ENCODE peak calls at places on chromosomes 12 and 14, in six cellular contexts. C is mucosa of descending colon, A is brain microvascular endothelial cell, F is fibroblast of mammary gland, J is GM06990, O is tibial artery. Z is an unnamed sample.
A peak's percentile ranks its signal among the peaks of the same experiment; 100 is the strongest.

GRCh38 chr12:27551172-27551840 is 27.3 kb downstream of the PPFIBP1 start:
- DNase-seq in C (no peak), A (no peak), F (peak; percentile 57), J (no peak), O (peak; percentile 39), Z (no peak)

GRCh38 chr12:91774471-91774921 is 371.1 kb downstream of the BTG1 start:
- DNase-seq in C (peak; percentile 7), A (peak; percentile 51), F (peak; percentile 58), J (no peak), O (no peak), Z (no peak)

GRCh38 chr12:107377596-107378385 is 284.4 kb upstream of the CRY1 start:
- DNase-seq in C (no peak), A (no peak), F (peak; percentile 20), J (no peak), O (no peak), Z (no peak)

GRCh38 chr12:52003016-52003550 is 3.7 kb upstream of the TAMALIN start:
- DNase-seq in C (no peak), A (no peak), F (no peak), J (no peak), O (no peak), Z (no peak)

GRCh38 chr12:94033112-94033511 is 115.3 kb upstream of the PLXNC1 start:
- DNase-seq in C (no peak), A (no peak), F (no peak), J (no peak), O (no peak), Z (no peak)

GRCh38 chr14:58133739-58134138 is 18.3 kb downstream of the ARMH4 start:
- DNase-seq in C (no peak), A (peak; percentile 69), F (peak; percentile 59), J (no peak), O (no peak), Z (no peak)

GRCh38 chr14:102394717-102395378 is 32.1 kb downstream of the TECPR2 start:
- DNase-seq in C (no peak), A (no peak), F (no peak), J (no peak), O (no peak), Z (no peak)

GRCh38 chr14:89041245-89041585 is 216.8 kb downstream of the TTC8 start:
- DNase-seq in C (peak; percentile 54), A (no peak), F (no peak), J (no peak), O (peak; percentile 24), Z (no peak)

GRCh38 chr12:124412646-124413015 is 117.7 kb downstream of the RFLNA start:
- DNase-seq in C (no peak), A (no peak), F (peak; percentile 38), J (no peak), O (no peak), Z (no peak)

GRCh38 chr12:106582661-106583577 is at the start of gene RFX4:
- DNase-seq in C (no peak), A (no peak), F (no peak), J (no peak), O (no peak), Z (no peak)

GRCh38 chr12:2117541-2117940 is 64.8 kb downstream of the CACNA1C start:
- DNase-seq in C (no peak), A (no peak), F (no peak), J (no peak), O (no peak), Z (no peak)

GRCh38 chr14:89787525-89787924 is 167.0 kb downstream of the EFCAB11 start:
- DNase-seq in C (no peak), A (peak; percentile 70), F (peak; percentile 46), J (no peak), O (no peak), Z (no peak)

GRCh38 chr14:95297832-95298231 is 21.9 kb downstream of the CLMN start:
- DNase-seq in C (no peak), A (no peak), F (no peak), J (no peak), O (no peak), Z (no peak)

GRCh38 chr12:115572440-115572839 is 705.1 kb downstream of the MED13L start:
- DNase-seq in C (no peak), A (no peak), F (peak; percentile 38), J (peak; percentile 76), O (no peak), Z (no peak)

GRCh38 chr14:67971627-67972625 is 152.3 kb downstream of the RAD51B start:
- DNase-seq in C (no peak), A (no peak), F (peak; percentile 67), J (no peak), O (no peak), Z (no peak)

GRCh38 chr12:107593713-107594381 is 91.8 kb upstream of the PWP1 start:
- DNase-seq in C (no peak), A (no peak), F (peak; percentile 6), J (peak; percentile 45), O (no peak), Z (no peak)

GRCh38 chr14:92352158-92352985 is 29.4 kb downstream of the SLC24A4 start:
- DNase-seq in C (peak; percentile 22), A (peak; percentile 5), F (peak; percentile 46), J (no peak), O (no peak), Z (no peak)

GRCh38 chr14:95699397-95699796 is 13.2 kb downstream of the TCL1B start:
- DNase-seq in C (no peak), A (no peak), F (no peak), J (peak; percentile 43), O (no peak), Z (no peak)

GRCh38 chr12:114166360-114166759 is 200.2 kb upstream of the RBM19 start:
- DNase-seq in C (peak; percentile 23), A (no peak), F (peak; percentile 76), J (no peak), O (no peak), Z (no peak)

GRCh38 chr12:20382117-20382516 is 13.8 kb downstream of the PDE3A start:
- DNase-seq in C (no peak), A (no peak), F (no peak), J (no peak), O (no peak), Z (no peak)

GRCh38 chr12:104709692-104710435 is 248.2 kb downstream of the SLC41A2 start:
- DNase-seq in C (no peak), A (no peak), F (peak; percentile 33), J (no peak), O (no peak), Z (no peak)

GRCh38 chr14:94048676-94049624 is 22.8 kb downstream of the OTUB2 start:
- DNase-seq in C (no peak), A (no peak), F (no peak), J (no peak), O (no peak), Z (peak; percentile 91)

GRCh38 chr12:130477701-130478100 is 140.0 kb downstream of the PIWIL1 start:
- DNase-seq in C (no peak), A (no peak), F (no peak), J (no peak), O (no peak), Z (no peak)

GRCh38 chr12:114347861-114348260 is 58.1 kb downstream of the TBX5 start:
- DNase-seq in C (no peak), A (no peak), F (no peak), J (no peak), O (no peak), Z (no peak)

DNA sequence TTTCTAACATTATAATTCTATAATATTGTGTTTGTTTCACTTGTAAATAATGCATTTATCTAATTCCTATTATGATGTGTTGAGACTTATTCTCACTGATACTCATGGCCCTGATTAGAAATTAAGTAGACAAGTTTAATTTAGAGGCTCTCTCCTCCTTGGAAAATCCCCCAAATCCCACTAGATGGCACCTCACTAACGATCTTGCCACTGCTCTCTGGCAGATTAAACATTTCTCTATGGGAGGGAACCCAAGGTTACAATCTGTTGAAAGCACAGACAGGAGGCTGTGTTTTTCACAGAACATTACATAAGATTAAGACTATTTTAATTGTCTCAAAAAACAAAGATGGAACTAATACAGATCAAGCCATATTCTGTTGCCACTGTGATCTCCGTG is 318.7 kb downstream of the LRFN5 start:
- DNase-seq in C (no peak), A (no peak), F (peak; percentile 31), J (no peak), O (no peak), Z (peak; percentile 25)
- TF ChIP-seq CTCF in C (no peak), A (peak; percentile 58), F (peak; percentile 38), J (no peak), O (no peak), Z (peak; percentile 65)

DNA sequence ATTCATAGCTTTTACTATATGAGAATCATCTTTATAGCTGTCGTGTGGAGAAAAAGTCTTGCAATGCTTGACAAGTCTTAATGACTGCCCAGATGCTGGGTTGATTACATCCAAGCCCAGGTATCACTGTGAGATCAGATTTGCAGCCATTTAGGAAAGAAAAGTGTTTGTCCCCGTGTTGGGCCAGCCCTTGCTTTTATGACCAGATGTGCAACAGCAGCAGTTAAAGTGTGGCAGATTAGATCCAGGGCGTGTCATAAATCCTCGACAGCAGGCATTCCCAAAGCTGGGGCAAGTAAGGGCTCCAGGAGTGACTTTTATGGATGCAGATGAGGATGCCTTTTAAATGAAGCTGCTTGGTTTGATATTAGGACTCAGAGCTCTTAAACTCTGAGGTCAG is 1.6 kb downstream of the SMOC1 start:
- DNase-seq in C (no peak), A (no peak), F (no peak), J (no peak), O (no peak), Z (no peak)
- H3K4me3 ChIP-seq in C (no peak overlapping the region), A (peak overlapping the region; percentile 60), F (peak overlapping the region; percentile 68), J (no peak overlapping the region), O (peak overlapping the region; percentile 59), Z (no peak overlapping the region)

GRCh38 chr12:29191267-29191889 is 42.3 kb downstream of the FAR2 start:
- DNase-seq in C (no peak), A (no peak), F (no peak), J (no peak), O (no peak), Z (no peak)
- TF ChIP-seq CTCF in C (no peak), A (no peak), F (no peak), J (no peak), O (no peak), Z (no peak)

DNA sequence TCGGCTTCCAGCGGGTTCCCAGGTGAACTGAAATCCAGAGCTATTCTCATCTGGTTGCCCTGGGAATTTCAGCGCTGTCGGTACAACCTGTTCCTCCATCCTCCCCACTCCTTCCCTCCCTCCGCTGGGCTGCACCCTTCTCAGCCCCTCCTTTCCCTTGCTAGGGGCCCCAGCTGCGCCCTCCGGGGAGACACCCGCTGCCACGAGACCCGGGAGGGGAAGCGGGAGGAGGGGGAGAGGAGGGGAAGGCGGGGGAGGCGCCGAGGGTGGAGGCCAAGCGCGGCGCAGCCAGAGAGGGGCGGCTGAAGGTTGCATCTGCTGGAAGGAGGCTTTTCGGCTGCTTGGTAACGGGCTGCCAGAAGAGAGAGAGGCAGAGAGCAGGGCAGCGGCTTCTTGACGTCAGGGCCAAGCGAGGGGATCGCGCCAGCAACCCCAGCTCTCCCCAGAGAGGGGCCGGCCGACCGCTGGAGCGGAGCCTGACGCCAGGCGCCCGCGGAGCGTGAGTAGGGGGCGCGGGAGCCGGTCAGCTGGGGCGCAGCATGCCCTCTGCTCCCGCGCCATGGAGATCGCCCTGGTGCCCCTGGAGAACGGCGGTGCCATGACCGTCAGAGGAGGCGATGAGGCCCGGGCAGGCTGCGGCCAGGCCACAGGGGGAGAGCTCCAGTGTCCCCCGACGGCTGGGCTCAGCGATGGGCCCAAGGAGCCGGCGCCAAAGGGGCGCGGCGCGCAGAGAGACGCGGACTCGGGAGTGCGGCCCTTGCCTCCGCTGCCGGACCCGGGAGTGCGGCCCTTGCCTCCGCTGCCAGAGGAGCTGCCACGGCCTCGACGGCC is at the start of gene KCNA5:
- DNase-seq in C (no peak), A (no peak), F (no peak), J (no peak), O (peak; percentile 32), Z (no peak)
- H3K4me3 ChIP-seq in C (no peak within 1 kb of the TSS), A (no peak within 1 kb of the TSS), F (no peak within 1 kb of the TSS), J (no peak within 1 kb of the TSS), O (peak within 1 kb of the TSS; percentile 58), Z (no peak within 1 kb of the TSS)